ENCODE peak calls at places on chromosome 4, in nine cellular contexts. One of them, this sample, is unnamed. For H3K4me1, the result is how much of the 10 kb centered on the place peaks cover.

GRCh38 chr4:81030617-81031388 is at the start of gene BMP3:
- DNase-seq in fibroblast of lung: peak
- DNase-seq in transverse colon: peak
- DNase-seq in IMR-90: peak
- DNase-seq in CD8-positive, alpha-beta T cell: no peak
- DNase-seq in tibial artery: no peak
- DNase-seq in right lobe of liver: no peak
- DNase-seq in Caco-2: no peak
- DNase-seq in spleen: peak
- DNase-seq in this sample: no peak

GRCh38 chr4:20565075-20565721 is 135.1 kb upstream of the PACRGL start:
- DNase-seq in fibroblast of lung: peak
- DNase-seq in IMR-90: peak
- DNase-seq in Caco-2: no peak
- DNase-seq in right lobe of liver: no peak
- DNase-seq in CD8-positive, alpha-beta T cell: no peak
- DNase-seq in tibial artery: no peak
- DNase-seq in spleen: no peak
- DNase-seq in transverse colon: no peak
- DNase-seq in this sample: no peak

GRCh38 chr4:159547645-159548308 is 444.9 kb downstream of the RAPGEF2 start:
- DNase-seq in spleen: no peak
- DNase-seq in fibroblast of lung: peak
- DNase-seq in tibial artery: no peak
- DNase-seq in right lobe of liver: no peak
- DNase-seq in IMR-90: no peak
- DNase-seq in transverse colon: no peak
- DNase-seq in CD8-positive, alpha-beta T cell: no peak
- DNase-seq in Caco-2: no peak
- DNase-seq in this sample: peak

GRCh38 chr4:156336516-156336915 is 382.9 kb upstream of the CTSO start:
- DNase-seq in transverse colon: no peak
- DNase-seq in Caco-2: no peak
- DNase-seq in fibroblast of lung: peak
- DNase-seq in CD8-positive, alpha-beta T cell: no peak
- DNase-seq in right lobe of liver: no peak
- DNase-seq in tibial artery: no peak
- DNase-seq in IMR-90: no peak
- DNase-seq in spleen: no peak
- DNase-seq in this sample: no peak

GRCh38 chr4:151287409-151287808 is 10.4 kb downstream of the PRSS48 start:
- DNase-seq in IMR-90: no peak
- DNase-seq in right lobe of liver: no peak
- DNase-seq in CD8-positive, alpha-beta T cell: no peak
- DNase-seq in spleen: no peak
- DNase-seq in fibroblast of lung: no peak
- DNase-seq in tibial artery: no peak
- DNase-seq in transverse colon: no peak
- DNase-seq in Caco-2: no peak
- DNase-seq in this sample: no peak

GRCh38 chr4:3521621-3522325 is 10.4 kb downstream of the LRPAP1 start:
- DNase-seq in Caco-2: peak
- DNase-seq in tibial artery: peak
- DNase-seq in spleen: peak
- DNase-seq in right lobe of liver: peak
- DNase-seq in fibroblast of lung: no peak
- DNase-seq in transverse colon: peak
- DNase-seq in IMR-90: no peak
- DNase-seq in CD8-positive, alpha-beta T cell: no peak
- DNase-seq in this sample: no peak

GRCh38 chr4:85720736-85721135 is 245.8 kb downstream of the ARHGAP24 start:
- DNase-seq in IMR-90: peak
- DNase-seq in fibroblast of lung: peak
- DNase-seq in spleen: no peak
- DNase-seq in tibial artery: no peak
- DNase-seq in transverse colon: no peak
- DNase-seq in Caco-2: no peak
- DNase-seq in CD8-positive, alpha-beta T cell: no peak
- DNase-seq in right lobe of liver: no peak
- DNase-seq in this sample: no peak

GRCh38 chr4:48300004-48300403 is 30.4 kb upstream of the TEC start:
- DNase-seq in Caco-2: no peak
- DNase-seq in spleen: no peak
- DNase-seq in CD8-positive, alpha-beta T cell: no peak
- DNase-seq in IMR-90: peak
- DNase-seq in right lobe of liver: no peak
- DNase-seq in transverse colon: no peak
- DNase-seq in tibial artery: no peak
- DNase-seq in fibroblast of lung: peak
- DNase-seq in this sample: no peak

GRCh38 chr4:114161809-114162208 is 182.4 kb upstream of the ARSJ start:
- DNase-seq in transverse colon: no peak
- DNase-seq in CD8-positive, alpha-beta T cell: no peak
- DNase-seq in Caco-2: no peak
- DNase-seq in tibial artery: no peak
- DNase-seq in IMR-90: no peak
- DNase-seq in spleen: no peak
- DNase-seq in fibroblast of lung: no peak
- DNase-seq in right lobe of liver: no peak
- DNase-seq in this sample: peak

GRCh38 chr4:178752954-178753525 is 1310.8 kb upstream of the AGA start:
- DNase-seq in spleen: no peak
- DNase-seq in Caco-2: no peak
- DNase-seq in fibroblast of lung: peak
- DNase-seq in IMR-90: no peak
- DNase-seq in transverse colon: no peak
- DNase-seq in tibial artery: no peak
- DNase-seq in right lobe of liver: no peak
- DNase-seq in CD8-positive, alpha-beta T cell: no peak
- DNase-seq in this sample: no peak

GRCh38 chr4:114464873-114465272 is 133.7 kb upstream of the UGT8 start:
- DNase-seq in fibroblast of lung: peak
- DNase-seq in tibial artery: no peak
- DNase-seq in CD8-positive, alpha-beta T cell: no peak
- DNase-seq in Caco-2: no peak
- DNase-seq in spleen: no peak
- DNase-seq in IMR-90: peak
- DNase-seq in transverse colon: no peak
- DNase-seq in right lobe of liver: no peak
- DNase-seq in this sample: no peak

GRCh38 chr4:8158710-8159521 is at the start of gene ABLIM2:
- DNase-seq in CD8-positive, alpha-beta T cell: peak
- DNase-seq in right lobe of liver: peak
- DNase-seq in transverse colon: peak
- DNase-seq in IMR-90: peak
- DNase-seq in Caco-2: peak
- DNase-seq in spleen: peak
- DNase-seq in tibial artery: peak
- DNase-seq in fibroblast of lung: peak
- DNase-seq in this sample: peak
- H3K4me1 ChIP-seq in CD8-positive, alpha-beta T cell: under half
- H3K4me1 ChIP-seq in right lobe of liver: under half
- H3K4me1 ChIP-seq in transverse colon: under half
- H3K4me1 ChIP-seq in IMR-90: under half
- H3K4me1 ChIP-seq in Caco-2: under half
- H3K4me1 ChIP-seq in spleen: under half
- H3K4me1 ChIP-seq in tibial artery: under half
- H3K4me1 ChIP-seq in fibroblast of lung: under half
- H3K4me1 ChIP-seq in this sample: under half

GRCh38 chr4:26992657-26993361 is 132.2 kb downstream of the STIM2 start:
- DNase-seq in spleen: no peak
- DNase-seq in right lobe of liver: no peak
- DNase-seq in transverse colon: no peak
- DNase-seq in fibroblast of lung: peak
- DNase-seq in CD8-positive, alpha-beta T cell: no peak
- DNase-seq in Caco-2: no peak
- DNase-seq in tibial artery: no peak
- DNase-seq in IMR-90: peak
- DNase-seq in this sample: no peak
- H3K4me1 ChIP-seq in spleen: under half
- H3K4me1 ChIP-seq in right lobe of liver: under half
- H3K4me1 ChIP-seq in transverse colon: under half
- H3K4me1 ChIP-seq in fibroblast of lung: under half
- H3K4me1 ChIP-seq in CD8-positive, alpha-beta T cell: under half
- H3K4me1 ChIP-seq in Caco-2: under half
- H3K4me1 ChIP-seq in tibial artery: under half
- H3K4me1 ChIP-seq in IMR-90: under half
- H3K4me1 ChIP-seq in this sample: under half

GRCh38 chr4:11702886-11703555 is 274.3 kb upstream of the HS3ST1 start:
- DNase-seq in transverse colon: no peak
- DNase-seq in fibroblast of lung: no peak
- DNase-seq in tibial artery: no peak
- DNase-seq in spleen: no peak
- DNase-seq in IMR-90: no peak
- DNase-seq in right lobe of liver: no peak
- DNase-seq in Caco-2: no peak
- DNase-seq in CD8-positive, alpha-beta T cell: no peak
- DNase-seq in this sample: no peak
- H3K4me1 ChIP-seq in transverse colon: under half
- H3K4me1 ChIP-seq in fibroblast of lung: under half
- H3K4me1 ChIP-seq in tibial artery: under half
- H3K4me1 ChIP-seq in spleen: under half
- H3K4me1 ChIP-seq in IMR-90: under half
- H3K4me1 ChIP-seq in right lobe of liver: under half
- H3K4me1 ChIP-seq in Caco-2: under half
- H3K4me1 ChIP-seq in CD8-positive, alpha-beta T cell: under half
- H3K4me1 ChIP-seq in this sample: under half

GRCh38 chr4:24887881-24888430 is 24.9 kb downstream of the CCDC149 start:
- DNase-seq in transverse colon: no peak
- DNase-seq in fibroblast of lung: no peak
- DNase-seq in IMR-90: no peak
- DNase-seq in tibial artery: no peak
- DNase-seq in spleen: no peak
- DNase-seq in right lobe of liver: no peak
- DNase-seq in Caco-2: no peak
- DNase-seq in CD8-positive, alpha-beta T cell: no peak
- DNase-seq in this sample: no peak
- H3K4me1 ChIP-seq in transverse colon: under half
- H3K4me1 ChIP-seq in fibroblast of lung: under half
- H3K4me1 ChIP-seq in IMR-90: under half
- H3K4me1 ChIP-seq in tibial artery: under half
- H3K4me1 ChIP-seq in spleen: under half
- H3K4me1 ChIP-seq in right lobe of liver: under half
- H3K4me1 ChIP-seq in Caco-2: under half
- H3K4me1 ChIP-seq in CD8-positive, alpha-beta T cell: under half
- H3K4me1 ChIP-seq in this sample: under half

GRCh38 chr4:122831515-122832196 is 5.0 kb downstream of the FGF2 start:
- DNase-seq in fibroblast of lung: peak
- DNase-seq in CD8-positive, alpha-beta T cell: no peak
- DNase-seq in transverse colon: no peak
- DNase-seq in IMR-90: peak
- DNase-seq in right lobe of liver: no peak
- DNase-seq in tibial artery: no peak
- DNase-seq in Caco-2: no peak
- DNase-seq in spleen: no peak
- DNase-seq in this sample: no peak
- H3K4me1 ChIP-seq in fibroblast of lung: under half
- H3K4me1 ChIP-seq in CD8-positive, alpha-beta T cell: under half
- H3K4me1 ChIP-seq in transverse colon: under half
- H3K4me1 ChIP-seq in IMR-90: under half
- H3K4me1 ChIP-seq in right lobe of liver: under half
- H3K4me1 ChIP-seq in tibial artery: under half
- H3K4me1 ChIP-seq in Caco-2: under half
- H3K4me1 ChIP-seq in spleen: under half
- H3K4me1 ChIP-seq in this sample: under half

GRCh38 chr4:40193018-40193571 is 3.7 kb upstream of the RHOH start:
- DNase-seq in Caco-2: no peak
- DNase-seq in transverse colon: peak
- DNase-seq in right lobe of liver: no peak
- DNase-seq in fibroblast of lung: no peak
- DNase-seq in tibial artery: no peak
- DNase-seq in IMR-90: no peak
- DNase-seq in spleen: no peak
- DNase-seq in CD8-positive, alpha-beta T cell: peak
- DNase-seq in this sample: no peak
- H3K4me1 ChIP-seq in Caco-2: under half
- H3K4me1 ChIP-seq in transverse colon: under half
- H3K4me1 ChIP-seq in right lobe of liver: under half
- H3K4me1 ChIP-seq in fibroblast of lung: under half
- H3K4me1 ChIP-seq in tibial artery: under half
- H3K4me1 ChIP-seq in IMR-90: under half
- H3K4me1 ChIP-seq in spleen: under half
- H3K4me1 ChIP-seq in CD8-positive, alpha-beta T cell: half or more
- H3K4me1 ChIP-seq in this sample: under half

GRCh38 chr4:138414202-138414601 is 172.1 kb upstream of the SLC7A11 start:
- DNase-seq in tibial artery: no peak
- DNase-seq in fibroblast of lung: no peak
- DNase-seq in spleen: no peak
- DNase-seq in IMR-90: no peak
- DNase-seq in CD8-positive, alpha-beta T cell: no peak
- DNase-seq in right lobe of liver: no peak
- DNase-seq in transverse colon: no peak
- DNase-seq in Caco-2: no peak
- DNase-seq in this sample: no peak

GRCh38 chr4:138410266-138410665 is 168.1 kb upstream of the SLC7A11 start:
- DNase-seq in CD8-positive, alpha-beta T cell: no peak
- DNase-seq in fibroblast of lung: no peak
- DNase-seq in spleen: no peak
- DNase-seq in IMR-90: no peak
- DNase-seq in tibial artery: no peak
- DNase-seq in transverse colon: no peak
- DNase-seq in Caco-2: no peak
- DNase-seq in right lobe of liver: no peak
- DNase-seq in this sample: no peak

GRCh38 chr4:138409670-138410069 is 167.5 kb upstream of the SLC7A11 start:
- DNase-seq in fibroblast of lung: no peak
- DNase-seq in tibial artery: no peak
- DNase-seq in IMR-90: no peak
- DNase-seq in right lobe of liver: no peak
- DNase-seq in transverse colon: no peak
- DNase-seq in spleen: no peak
- DNase-seq in CD8-positive, alpha-beta T cell: no peak
- DNase-seq in Caco-2: no peak
- DNase-seq in this sample: no peak

GRCh38 chr4:138412847-138413246 is 170.7 kb upstream of the SLC7A11 start:
- DNase-seq in IMR-90: no peak
- DNase-seq in right lobe of liver: no peak
- DNase-seq in tibial artery: no peak
- DNase-seq in spleen: no peak
- DNase-seq in CD8-positive, alpha-beta T cell: no peak
- DNase-seq in fibroblast of lung: no peak
- DNase-seq in Caco-2: no peak
- DNase-seq in transverse colon: no peak
- DNase-seq in this sample: no peak

GRCh38 chr4:138413273-138413672 is 171.1 kb upstream of the SLC7A11 start:
- DNase-seq in CD8-positive, alpha-beta T cell: no peak
- DNase-seq in tibial artery: no peak
- DNase-seq in Caco-2: no peak
- DNase-seq in right lobe of liver: no peak
- DNase-seq in transverse colon: no peak
- DNase-seq in spleen: no peak
- DNase-seq in IMR-90: no peak
- DNase-seq in fibroblast of lung: no peak
- DNase-seq in this sample: no peak
- H3K4me1 ChIP-seq in CD8-positive, alpha-beta T cell: under half
- H3K4me1 ChIP-seq in tibial artery: under half
- H3K4me1 ChIP-seq in Caco-2: under half
- H3K4me1 ChIP-seq in right lobe of liver: under half
- H3K4me1 ChIP-seq in transverse colon: under half
- H3K4me1 ChIP-seq in spleen: under half
- H3K4me1 ChIP-seq in IMR-90: under half
- H3K4me1 ChIP-seq in fibroblast of lung: under half
- H3K4me1 ChIP-seq in this sample: under half

This sample was measured in SK-N-SH.